ENCODE peak calls at places on chromosomes 7 and 10, in four cellular contexts. One of them, this sample, is unnamed.

GRCh38 chr10:3911713-3912442 is 126.9 kb upstream of the KLF6 start:
- DNase-seq in left lung: no peak
- DNase-seq in GM13977: no peak
- DNase-seq in heart left ventricle: no peak
- DNase-seq in this sample: no peak

GRCh38 chr10:11272915-11273389 is 255.3 kb downstream of the CELF2 start:
- DNase-seq in GM13977: peak
- DNase-seq in heart left ventricle: no peak
- DNase-seq in left lung: no peak
- DNase-seq in this sample: no peak

GRCh38 chr10:71074176-71074755 is 138.1 kb upstream of the UNC5B start:
- DNase-seq in GM13977: no peak
- DNase-seq in heart left ventricle: no peak
- DNase-seq in left lung: no peak
- DNase-seq in this sample: no peak

GRCh38 chr7:77209479-77210139 is 10.0 kb upstream of the FGL2 start:
- DNase-seq in left lung: no peak
- DNase-seq in heart left ventricle: no peak
- DNase-seq in GM13977: no peak
- DNase-seq in this sample: no peak

GRCh38 chr7:98922392-98923107 is 44.2 kb downstream of the TRRAP start:
- DNase-seq in GM13977: no peak
- DNase-seq in heart left ventricle: no peak
- DNase-seq in left lung: no peak
- DNase-seq in this sample: no peak

GRCh38 chr10:103510791-103511757 is 17.6 kb downstream of the NEURL1 start:
- DNase-seq in heart left ventricle: no peak
- DNase-seq in left lung: no peak
- DNase-seq in GM13977: no peak
- DNase-seq in this sample: no peak

GRCh38 chr7:70807650-70808049 is 324.3 kb upstream of the GALNT17 start:
- DNase-seq in left lung: no peak
- DNase-seq in heart left ventricle: no peak
- DNase-seq in GM13977: no peak
- DNase-seq in this sample: peak

GRCh38 chr7:99843808-99844207 is 16.0 kb downstream of the CYP3A43 start:
- DNase-seq in heart left ventricle: no peak
- DNase-seq in left lung: no peak
- DNase-seq in GM13977: no peak
- DNase-seq in this sample: no peak

GRCh38 chr7:70458195-70458695 is 673.7 kb upstream of the GALNT17 start:
- DNase-seq in left lung: no peak
- DNase-seq in GM13977: no peak
- DNase-seq in heart left ventricle: peak
- DNase-seq in this sample: no peak

GRCh38 chr7:151684408-151685175 is 164.9 kb upstream of the RHEB start:
- DNase-seq in left lung: no peak
- DNase-seq in heart left ventricle: no peak
- DNase-seq in GM13977: peak
- DNase-seq in this sample: no peak

GRCh38 chr10:50514995-50515394 is 108.8 kb downstream of the SGMS1 start:
- DNase-seq in heart left ventricle: no peak
- DNase-seq in GM13977: no peak
- DNase-seq in left lung: no peak
- DNase-seq in this sample: no peak

GRCh38 chr10:71254834-71255539 is 42.6 kb downstream of the UNC5B start:
- DNase-seq in left lung: no peak
- DNase-seq in GM13977: no peak
- DNase-seq in heart left ventricle: no peak
- DNase-seq in this sample: no peak

GRCh38 chr10:33010132-33011037 is 52.4 kb upstream of the ITGB1 start:
- DNase-seq in heart left ventricle: no peak
- DNase-seq in GM13977: no peak
- DNase-seq in left lung: no peak
- DNase-seq in this sample: no peak

GRCh38 chr10:72367301-72367970 is 12.7 kb upstream of the DNAJB12 start:
- DNase-seq in GM13977: no peak
- DNase-seq in left lung: no peak
- DNase-seq in heart left ventricle: no peak
- DNase-seq in this sample: no peak

DNA sequence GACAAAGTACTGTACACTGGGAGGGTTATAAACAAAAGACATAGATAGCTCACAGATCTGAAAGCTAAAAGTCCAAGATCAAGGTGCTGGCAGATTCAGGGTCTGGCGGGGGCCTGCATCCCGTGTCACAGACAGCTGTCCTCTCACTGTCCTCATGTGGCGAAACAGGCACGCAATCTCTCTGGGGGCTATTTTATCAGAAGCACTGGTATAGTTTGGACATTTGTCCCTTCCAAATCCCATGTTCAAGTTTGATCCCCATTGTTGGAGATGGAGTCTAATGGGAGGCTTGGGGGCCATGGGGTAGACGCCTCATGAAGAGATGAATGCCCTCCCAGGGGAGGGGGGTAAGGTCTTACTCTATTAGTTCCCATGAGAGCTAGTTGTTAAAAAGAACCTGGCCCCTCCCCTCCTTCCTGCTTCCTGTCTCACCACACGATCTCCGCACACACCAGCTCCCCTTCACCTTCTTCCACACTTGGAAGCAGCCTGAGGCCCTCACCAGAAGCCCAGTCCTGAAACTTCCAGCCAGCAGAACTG is 72.5 kb upstream of the UCN3 start:
- DNase-seq in GM13977: no peak
- DNase-seq in left lung: no peak
- DNase-seq in heart left ventricle: peak
- DNase-seq in this sample: no peak
- TF ChIP-seq CTCF in GM13977: no peak
- TF ChIP-seq CTCF in left lung: no peak
- TF ChIP-seq CTCF in heart left ventricle: no peak
- TF ChIP-seq CTCF in this sample: no peak

DNA sequence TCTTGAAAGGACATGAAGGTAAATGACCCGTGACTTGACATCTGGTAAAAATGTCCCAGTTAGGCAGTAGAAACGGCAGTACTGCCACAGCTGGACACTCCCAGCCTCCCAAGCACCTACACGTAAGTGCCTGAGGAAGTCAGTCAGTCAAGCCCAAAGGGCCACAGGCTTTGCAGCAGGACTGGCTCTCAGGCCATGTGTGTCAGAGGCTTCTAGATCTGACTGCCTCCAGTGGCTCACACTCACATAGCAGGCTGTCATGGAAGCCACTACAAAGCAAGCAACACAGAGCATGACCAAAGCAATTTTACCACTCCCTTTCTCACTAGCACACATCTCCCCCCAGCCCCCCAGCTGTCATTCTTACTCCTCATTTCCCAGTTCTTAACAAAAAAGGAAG is 17.8 kb upstream of the CCNJ start:
- DNase-seq in GM13977: no peak
- DNase-seq in heart left ventricle: no peak
- DNase-seq in left lung: no peak
- DNase-seq in this sample: no peak
- TF ChIP-seq CTCF in GM13977: peak
- TF ChIP-seq CTCF in heart left ventricle: no peak
- TF ChIP-seq CTCF in left lung: no peak
- TF ChIP-seq CTCF in this sample: peak

GRCh38 chr10:102233997-102234396 is 7.3 kb downstream of the PITX3 start:
- DNase-seq in GM13977: no peak
- DNase-seq in heart left ventricle: no peak
- DNase-seq in left lung: no peak
- DNase-seq in this sample: no peak

GRCh38 chr10:102231357-102232318 is 5.5 kb downstream of the ELOVL3 start:
- DNase-seq in left lung: peak
- DNase-seq in heart left ventricle: peak
- DNase-seq in GM13977: peak
- DNase-seq in this sample: peak

GRCh38 chr10:102230264-102230860 is 4.3 kb downstream of the ELOVL3 start:
- DNase-seq in heart left ventricle: peak
- DNase-seq in GM13977: peak
- DNase-seq in left lung: peak
- DNase-seq in this sample: peak

GRCh38 chr10:102229810-102230263 is 3.7 kb downstream of the ELOVL3 start:
- DNase-seq in GM13977: peak
- DNase-seq in heart left ventricle: peak
- DNase-seq in left lung: peak
- DNase-seq in this sample: peak

GRCh38 chr10:102230861-102231356 is 4.8 kb downstream of the ELOVL3 start:
- DNase-seq in left lung: peak
- DNase-seq in GM13977: peak
- DNase-seq in heart left ventricle: no peak
- DNase-seq in this sample: no peak
- TF ChIP-seq CTCF in left lung: no peak
- TF ChIP-seq CTCF in GM13977: peak
- TF ChIP-seq CTCF in heart left ventricle: peak
- TF ChIP-seq CTCF in this sample: peak

GRCh38 chr10:44046605-44047004 is 338.3 kb downstream of the CXCL12 start:
- DNase-seq in GM13977: no peak
- DNase-seq in left lung: no peak
- DNase-seq in heart left ventricle: no peak
- DNase-seq in this sample: no peak
- TF ChIP-seq CTCF in GM13977: no peak
- TF ChIP-seq CTCF in left lung: no peak
- TF ChIP-seq CTCF in heart left ventricle: no peak
- TF ChIP-seq CTCF in this sample: peak

GRCh38 chr10:61903184-61903990 is 1.9 kb downstream of the ARID5B start:
- DNase-seq in GM13977: peak
- DNase-seq in heart left ventricle: peak
- DNase-seq in left lung: peak
- DNase-seq in this sample: no peak
- TF ChIP-seq CTCF in GM13977: peak
- TF ChIP-seq CTCF in heart left ventricle: peak
- TF ChIP-seq CTCF in left lung: no peak
- TF ChIP-seq CTCF in this sample: peak

GRCh38 chr7:37141742-37142141 is 306.9 kb downstream of the ELMO1 start:
- DNase-seq in heart left ventricle: no peak
- DNase-seq in GM13977: no peak
- DNase-seq in left lung: no peak
- DNase-seq in this sample: no peak
- TF ChIP-seq CTCF in heart left ventricle: peak
- TF ChIP-seq CTCF in GM13977: no peak
- TF ChIP-seq CTCF in left lung: no peak
- TF ChIP-seq CTCF in this sample: no peak